ENCODE peak calls at places on chromosomes 3 and 15, in four cellular contexts. Q, X, E and O are unnamed samples.
A peak's percentile ranks its signal among the peaks of the same experiment; 100 is the strongest.

GRCh38 chr3:153259956-153260355 is 97.9 kb downstream of the RAP2B start:
- DNase-seq in Q (no peak), X (no peak), E (no peak), O (no peak)

GRCh38 chr15:58407366-58407765 is 24.4 kb upstream of the LIPC start:
- DNase-seq in Q (no peak), X (no peak), E (no peak), O (no peak)

GRCh38 chr3:50605901-50606326 is 5.7 kb downstream of the CISH start:
- DNase-seq in Q (no peak), X (no peak), E (peak; percentile 79), O (no peak)

GRCh38 chr3:190064112-190064511 is 56.6 kb downstream of the P3H2 start:
- DNase-seq in Q (no peak), X (peak; percentile 29), E (no peak), O (peak; percentile 74)

GRCh38 chr3:42180901-42181300 is 85.1 kb downstream of the CCK start:
- DNase-seq in Q (no peak), X (no peak), E (no peak), O (no peak)

GRCh38 chr15:95284487-95284886 is 1046.0 kb upstream of the NR2F2 start:
- DNase-seq in Q (no peak), X (no peak), E (no peak), O (no peak)

GRCh38 chr3:153599685-153600084 is 437.7 kb downstream of the RAP2B start:
- DNase-seq in Q (no peak), X (peak; percentile 73), E (no peak), O (peak; percentile 65)

GRCh38 chr3:66037330-66037985 is 1.3 kb downstream of the MAGI1 start:
- DNase-seq in Q (no peak), X (peak; percentile 47), E (peak; percentile 64), O (no peak)

GRCh38 chr3:16309558-16309957 is 44.5 kb downstream of the OXNAD1 start:
- DNase-seq in Q (no peak), X (peak; percentile 22), E (no peak), O (no peak)

DNA sequence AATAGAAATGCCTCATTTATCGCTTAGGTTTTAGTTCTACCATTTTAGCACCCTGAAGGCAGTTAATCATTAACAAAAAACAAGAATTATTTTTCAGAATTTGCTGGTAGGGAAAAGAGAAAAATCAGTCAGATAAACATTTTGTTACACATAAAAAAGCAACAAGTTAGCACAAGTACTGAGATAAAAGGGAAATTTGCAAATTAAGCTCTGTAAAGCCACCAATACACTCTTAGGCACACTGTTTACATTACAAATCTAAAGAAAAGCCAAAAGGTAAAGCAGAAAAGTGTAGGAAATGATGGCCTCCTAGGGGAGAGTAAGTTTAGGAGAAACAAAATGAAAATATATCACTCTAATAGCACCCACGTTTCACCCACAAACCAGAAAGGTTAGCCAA is 1.5 kb upstream of the SATB1 start:
- DNase-seq in Q (no peak), X (no peak), E (no peak), O (no peak)
- H3K4me3 ChIP-seq in Q (no peak overlapping the region), X (peak overlapping the region; percentile 86), E (peak overlapping the region; percentile 89), O (no peak overlapping the region)

DNA sequence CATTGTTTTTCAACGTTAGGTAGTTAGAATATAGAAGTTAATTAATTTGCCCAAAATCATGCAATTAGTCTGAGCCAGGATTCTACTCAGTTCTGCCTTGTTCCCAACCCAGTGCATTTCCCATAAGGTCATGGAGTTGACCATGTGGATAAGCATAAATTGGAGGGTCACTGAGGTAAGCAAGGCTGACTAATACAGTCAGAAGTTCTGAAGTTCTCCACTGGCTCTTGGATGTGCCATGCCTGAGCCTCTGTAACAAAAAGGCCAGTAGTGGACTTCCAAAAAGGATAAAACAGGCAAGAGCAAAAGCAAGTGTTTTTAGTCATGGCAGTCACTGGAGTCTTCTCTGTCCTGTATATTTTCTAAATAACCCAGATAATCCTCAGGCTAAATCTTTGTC is 124.4 kb upstream of the PHLDB2 start:
- DNase-seq in Q (no peak), X (no peak), E (no peak), O (no peak)
- H3K27ac ChIP-seq in Q (no peak overlapping the region), X (peak overlapping the region; percentile 91), E (no peak overlapping the region), O (no peak overlapping the region)

GRCh38 chr3:32238816-32239637 is 547 bp downstream of the CMTM8 start:
- DNase-seq in Q (peak; percentile 61), X (peak; percentile 26), E (peak; percentile 64), O (no peak)
- H3K27me3 ChIP-seq in Q (no peaks in the 10 kb centered on the region), X (no peaks in the 10 kb centered on the region), E (peaks cover 42% of the 10 kb centered on the region), O (peaks cover 48% of the 10 kb centered on the region)

GRCh38 chr15:45638641-45639040 is 3.8 kb downstream of the SQOR start:
- DNase-seq in Q (no peak), X (no peak), E (no peak), O (no peak)

GRCh38 chr15:45635191-45635638 is 386 bp downstream of the SQOR start:
- DNase-seq in Q (peak; percentile 89), X (peak; percentile 65), E (peak; percentile 91), O (no peak)

GRCh38 chr15:45635763-45636292 is 999 bp downstream of the SQOR start:
- DNase-seq in Q (no peak), X (no peak), E (no peak), O (no peak)

GRCh38 chr15:45634442-45635190 is at the start of gene SQOR:
- DNase-seq in Q (peak; percentile 93), X (peak; percentile 90), E (peak; percentile 96), O (no peak)

DNA sequence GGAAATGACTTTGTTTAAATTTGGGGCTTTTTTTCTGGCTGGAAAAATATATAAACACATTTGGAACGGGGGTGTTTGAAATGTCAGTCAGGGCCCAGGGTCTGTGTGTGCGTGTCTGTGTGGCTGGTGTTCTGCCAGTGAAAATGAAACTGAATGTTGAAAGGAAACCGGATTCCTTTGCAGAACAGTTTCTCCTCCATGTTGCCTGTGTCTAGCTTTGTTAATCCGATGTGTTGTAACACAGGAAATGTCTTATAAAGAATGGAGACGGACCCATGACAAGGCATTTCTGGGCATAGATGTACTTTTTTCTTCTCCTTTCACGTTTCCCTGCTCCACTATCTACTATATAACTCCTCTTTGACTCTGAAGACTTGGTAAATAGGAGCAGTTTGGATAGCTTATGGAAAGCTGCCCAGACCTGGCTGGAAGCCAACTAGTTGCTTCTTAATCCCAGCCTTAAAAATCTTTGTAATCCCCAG is 2.8 kb downstream of the SQOR start:
- DNase-seq in Q (peak; percentile 74), X (peak; percentile 39), E (peak; percentile 77), O (peak; percentile 93)
- H3K4me3 ChIP-seq in Q (peak overlapping the region; percentile 24), X (no peak overlapping the region), E (peak overlapping the region; percentile 75), O (peak overlapping the region; percentile 8)

GRCh38 chr3:58048301-58048700 is 40.1 kb downstream of the FLNB start:
- DNase-seq in Q (no peak), X (no peak), E (no peak), O (no peak)
- H3K27ac ChIP-seq in Q (peak overlapping the region; percentile 80), X (peak overlapping the region; percentile 99), E (peak overlapping the region; percentile 69), O (peak overlapping the region; percentile 55)

GRCh38 chr3:13513913-13514517 is 33.9 kb downstream of the HDAC11 start:
- DNase-seq in Q (no peak), X (peak; percentile 86), E (peak; percentile 41), O (no peak)
- H3K27me3 ChIP-seq in Q (no peaks in the 10 kb centered on the region), X (no peaks in the 10 kb centered on the region), E (no peaks in the 10 kb centered on the region), O (peaks cover 9% of the 10 kb centered on the region)

DNA sequence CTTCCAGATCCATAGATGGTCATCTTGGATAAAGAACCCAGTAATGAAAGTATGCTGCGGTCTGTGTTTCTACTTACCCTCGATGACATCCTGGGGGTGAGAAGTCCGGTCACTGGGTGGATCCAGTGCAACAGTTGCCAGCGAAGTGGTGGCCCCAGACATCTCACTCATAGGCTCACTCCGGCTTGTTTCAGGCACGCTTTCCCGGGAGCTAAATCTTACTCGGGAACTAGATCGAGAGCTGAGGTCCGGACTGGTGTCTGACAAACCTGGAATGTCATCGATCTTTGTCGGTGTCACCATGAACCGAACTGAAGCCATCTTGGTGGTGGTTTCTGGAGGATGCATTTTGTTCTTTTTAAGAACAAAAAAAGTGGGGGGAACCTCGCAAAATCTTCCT is 1.2 kb downstream of the SLC12A6 start:
- DNase-seq in Q (peak; percentile 61), X (no peak), E (no peak), O (no peak)
- H3K4me3 ChIP-seq in Q (peak overlapping the region; percentile 78), X (peak overlapping the region; percentile 86), E (peak overlapping the region; percentile 78), O (no peak overlapping the region)

GRCh38 chr3:194814878-194815357 is 129.2 kb downstream of the FAM43A start:
- DNase-seq in Q (no peak), X (no peak), E (no peak), O (no peak)

GRCh38 chr3:194812177-194812576 is 126.5 kb downstream of the FAM43A start:
- DNase-seq in Q (no peak), X (no peak), E (no peak), O (no peak)

GRCh38 chr3:194816748-194817591 is 131.3 kb downstream of the FAM43A start:
- DNase-seq in Q (no peak), X (no peak), E (no peak), O (no peak)

DNA sequence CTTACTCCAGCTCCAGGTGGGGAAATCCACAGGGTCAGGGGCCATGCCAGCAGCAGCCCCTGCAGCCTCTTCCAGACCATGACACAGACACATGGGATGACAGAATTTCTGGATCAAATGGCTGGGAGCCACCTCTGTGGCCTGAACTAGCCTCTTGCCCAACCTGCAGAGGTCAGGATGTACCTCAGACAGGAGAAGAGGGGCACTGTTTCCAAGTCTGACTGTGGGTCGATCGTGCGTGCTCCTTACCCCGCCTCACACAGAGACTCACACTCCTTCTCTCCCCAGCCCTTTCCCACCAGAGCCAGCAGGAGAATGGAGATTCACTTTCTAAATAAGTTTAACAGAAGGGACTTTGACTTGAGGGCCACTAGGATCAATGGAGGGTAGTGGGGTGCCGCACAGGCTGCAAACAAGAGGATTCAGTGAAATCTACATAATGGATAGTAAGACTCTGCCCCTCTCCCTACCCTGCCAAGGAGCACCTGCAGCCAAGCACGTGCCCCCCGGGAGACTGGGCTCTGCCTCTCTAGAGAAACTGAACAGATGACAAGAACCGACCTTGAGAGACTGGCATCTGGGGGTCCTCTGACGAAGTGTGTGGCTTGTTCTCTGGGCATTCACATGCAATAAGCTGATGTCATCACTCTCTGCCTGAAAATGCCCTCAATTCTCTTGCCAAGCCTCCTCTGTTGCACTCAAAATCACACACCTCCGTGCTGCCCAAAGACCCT is 132.1 kb downstream of the FAM43A start:
- DNase-seq in Q (no peak), X (no peak), E (no peak), O (no peak)
- H3K27ac ChIP-seq in Q (no peak overlapping the region), X (no peak overlapping the region), E (no peak overlapping the region), O (no peak overlapping the region)